ENCODE peak calls at places on chromosome 15, in four cellular contexts. One of them, this sample, is unnamed.

GRCh38 chr15:40737048-40737447 is 18.0 kb downstream of the RMDN3 start:
- DNase-seq in A549: no peak
- DNase-seq in left ventricle myocardium inferior: no peak
- DNase-seq in esophagus muscularis mucosa: no peak
- DNase-seq in this sample: no peak

GRCh38 chr15:101451192-101451799 is 38.2 kb downstream of the PCSK6 start:
- DNase-seq in A549: no peak
- DNase-seq in left ventricle myocardium inferior: peak; percentile 79
- DNase-seq in esophagus muscularis mucosa: no peak
- DNase-seq in this sample: no peak

GRCh38 chr15:38620851-38621594 is 56.4 kb upstream of the RASGRP1 start:
- DNase-seq in A549: no peak
- DNase-seq in left ventricle myocardium inferior: no peak
- DNase-seq in esophagus muscularis mucosa: no peak
- DNase-seq in this sample: no peak

GRCh38 chr15:52575072-52575471 is 6.2 kb upstream of the ARPP19 start:
- DNase-seq in A549: no peak
- DNase-seq in left ventricle myocardium inferior: no peak
- DNase-seq in esophagus muscularis mucosa: no peak
- DNase-seq in this sample: no peak

GRCh38 chr15:39145854-39146253 is 435.0 kb upstream of the THBS1 start:
- DNase-seq in A549: no peak
- DNase-seq in left ventricle myocardium inferior: no peak
- DNase-seq in esophagus muscularis mucosa: no peak
- DNase-seq in this sample: no peak

GRCh38 chr15:49423021-49423420 is at the start of gene FGF7:
- DNase-seq in A549: no peak
- DNase-seq in left ventricle myocardium inferior: no peak
- DNase-seq in esophagus muscularis mucosa: no peak
- DNase-seq in this sample: no peak

GRCh38 chr15:37824717-37825382 is 109.6 kb upstream of the TMCO5A start:
- DNase-seq in A549: peak; percentile 15
- DNase-seq in left ventricle myocardium inferior: no peak
- DNase-seq in esophagus muscularis mucosa: no peak
- DNase-seq in this sample: no peak

GRCh38 chr15:72751751-72752455 is 31.7 kb downstream of the ADPGK start:
- DNase-seq in A549: no peak
- DNase-seq in left ventricle myocardium inferior: peak; percentile 16
- DNase-seq in esophagus muscularis mucosa: peak; percentile 89
- DNase-seq in this sample: no peak

GRCh38 chr15:38868326-38869114 is 303.9 kb upstream of the RASGRP1 start:
- DNase-seq in A549: peak; percentile 88
- DNase-seq in left ventricle myocardium inferior: no peak
- DNase-seq in esophagus muscularis mucosa: no peak
- DNase-seq in this sample: no peak

GRCh38 chr15:101458158-101458895 is 31.2 kb downstream of the PCSK6 start:
- DNase-seq in A549: no peak
- DNase-seq in left ventricle myocardium inferior: no peak
- DNase-seq in esophagus muscularis mucosa: no peak
- DNase-seq in this sample: no peak

GRCh38 chr15:84940399-84940798 is 41.3 kb upstream of the PDE8A start:
- DNase-seq in A549: no peak
- DNase-seq in left ventricle myocardium inferior: no peak
- DNase-seq in esophagus muscularis mucosa: no peak
- DNase-seq in this sample: no peak

GRCh38 chr15:101452572-101452971 is 36.9 kb downstream of the PCSK6 start:
- DNase-seq in A549: no peak
- DNase-seq in left ventricle myocardium inferior: no peak
- DNase-seq in esophagus muscularis mucosa: no peak
- DNase-seq in this sample: no peak

GRCh38 chr15:36888018-36888992 is 212.0 kb downstream of the MEIS2 start:
- DNase-seq in A549: no peak
- DNase-seq in left ventricle myocardium inferior: no peak
- DNase-seq in esophagus muscularis mucosa: no peak
- DNase-seq in this sample: no peak

GRCh38 chr15:74253276-74253921 is 17.3 kb downstream of the CCDC33 start:
- DNase-seq in A549: no peak
- DNase-seq in left ventricle myocardium inferior: no peak
- DNase-seq in esophagus muscularis mucosa: no peak
- DNase-seq in this sample: no peak

GRCh38 chr15:78071378-78071777 is 6.1 kb downstream of the TBC1D2B start:
- DNase-seq in A549: no peak
- DNase-seq in left ventricle myocardium inferior: no peak
- DNase-seq in esophagus muscularis mucosa: no peak
- DNase-seq in this sample: no peak

GRCh38 chr15:78072080-78072892 is 5.2 kb downstream of the TBC1D2B start:
- DNase-seq in A549: no peak
- DNase-seq in left ventricle myocardium inferior: no peak
- DNase-seq in esophagus muscularis mucosa: no peak
- DNase-seq in this sample: no peak

GRCh38 chr15:78070049-78070698 is 7.3 kb downstream of the TBC1D2B start:
- DNase-seq in A549: no peak
- DNase-seq in left ventricle myocardium inferior: no peak
- DNase-seq in esophagus muscularis mucosa: no peak
- DNase-seq in this sample: no peak

GRCh38 chr15:78075490-78076230 is 1.9 kb downstream of the TBC1D2B start:
- DNase-seq in A549: no peak
- DNase-seq in left ventricle myocardium inferior: no peak
- DNase-seq in esophagus muscularis mucosa: no peak
- DNase-seq in this sample: no peak

DNA sequence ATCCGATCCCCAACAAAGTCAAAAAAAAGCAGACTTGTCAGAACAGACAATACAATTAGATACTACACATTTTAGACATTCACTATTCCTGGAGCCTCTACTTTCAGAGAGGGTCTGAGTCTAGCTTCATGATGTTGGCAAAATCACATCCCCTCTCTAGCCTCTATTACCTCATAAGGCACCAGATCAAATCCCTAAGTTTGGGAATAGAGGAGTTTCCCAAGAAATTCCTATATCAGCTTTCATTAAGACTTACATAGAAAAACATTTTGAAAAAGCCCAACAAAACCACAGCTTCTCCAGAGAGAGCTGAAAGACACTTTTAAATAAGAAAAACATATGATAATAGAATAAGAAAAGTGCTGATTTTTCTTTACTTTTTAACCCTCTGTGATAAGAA is 4.5 kb downstream of the TBC1D2B start:
- DNase-seq in A549: no peak
- DNase-seq in left ventricle myocardium inferior: no peak
- DNase-seq in esophagus muscularis mucosa: no peak
- DNase-seq in this sample: no peak
- H3K4me1 ChIP-seq in A549: peaks cover 43% of the 10 kb centered on the region
- H3K4me1 ChIP-seq in left ventricle myocardium inferior: peaks cover 83% of the 10 kb centered on the region
- H3K4me1 ChIP-seq in esophagus muscularis mucosa: peaks cover 91% of the 10 kb centered on the region
- H3K4me1 ChIP-seq in this sample: peaks cover 85% of the 10 kb centered on the region

GRCh38 chr15:79918278-79918677 is 21.5 kb upstream of the MTHFS start:
- DNase-seq in A549: no peak
- DNase-seq in left ventricle myocardium inferior: no peak
- DNase-seq in esophagus muscularis mucosa: no peak
- DNase-seq in this sample: no peak
- H3K9me3 ChIP-seq in A549: peaks cover 83% of the 10 kb centered on the region
- H3K9me3 ChIP-seq in left ventricle myocardium inferior: peaks cover 89% of the 10 kb centered on the region
- H3K9me3 ChIP-seq in esophagus muscularis mucosa: no peaks in the 10 kb centered on the region
- H3K9me3 ChIP-seq in this sample: peaks cover 54% of the 10 kb centered on the region

DNA sequence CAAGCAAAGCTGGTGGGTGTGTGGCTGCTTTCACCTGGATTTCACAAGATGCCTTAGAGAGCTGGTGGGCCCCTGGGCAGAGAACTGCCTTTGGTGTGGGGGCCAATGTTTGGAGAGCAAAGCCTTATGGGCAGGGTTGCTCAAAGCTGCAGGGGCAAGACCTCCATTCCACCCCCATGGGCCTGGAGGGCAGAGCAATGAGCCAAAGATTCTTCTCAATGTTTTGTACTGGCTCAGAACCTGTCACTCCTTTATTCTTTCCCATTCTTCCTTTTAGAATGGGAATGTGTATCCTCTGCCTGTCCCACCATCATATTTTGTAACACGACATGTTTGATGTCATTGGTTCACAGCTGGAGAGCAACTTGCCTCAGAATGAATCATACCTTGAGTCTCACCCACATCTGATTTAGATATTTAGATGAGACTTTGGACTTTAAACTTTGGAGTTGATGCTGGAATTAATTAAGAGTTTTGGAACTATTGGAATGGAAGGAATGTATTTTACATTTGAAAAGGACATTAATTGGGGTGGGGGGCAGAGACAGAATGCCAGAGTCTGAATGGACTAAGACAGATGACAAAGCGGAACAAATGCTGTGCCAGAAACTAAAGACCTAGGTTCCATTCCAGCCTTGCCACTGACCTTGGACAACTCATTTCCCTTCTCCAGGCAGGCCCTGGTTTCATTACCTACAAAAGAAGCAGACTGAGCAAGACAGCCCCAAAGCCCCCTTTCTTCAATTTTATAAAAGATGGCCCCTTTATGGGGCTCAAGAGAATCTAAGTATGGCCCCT is 72.9 kb downstream of the DAPK2 start:
- DNase-seq in A549: no peak
- DNase-seq in left ventricle myocardium inferior: no peak
- DNase-seq in esophagus muscularis mucosa: no peak
- DNase-seq in this sample: peak; percentile 61
- H3K4me1 ChIP-seq in A549: peaks cover 14% of the 10 kb centered on the region
- H3K4me1 ChIP-seq in left ventricle myocardium inferior: peaks cover 91% of the 10 kb centered on the region
- H3K4me1 ChIP-seq in esophagus muscularis mucosa: peaks cover 14% of the 10 kb centered on the region
- H3K4me1 ChIP-seq in this sample: peaks cover 27% of the 10 kb centered on the region

GRCh38 chr15:67622110-67622509 is 79.6 kb downstream of the MAP2K5 start:
- DNase-seq in A549: no peak
- DNase-seq in left ventricle myocardium inferior: no peak
- DNase-seq in esophagus muscularis mucosa: no peak
- DNase-seq in this sample: no peak

GRCh38 chr15:67613708-67614107 is 71.2 kb downstream of the MAP2K5 start:
- DNase-seq in A549: peak; percentile 22
- DNase-seq in left ventricle myocardium inferior: no peak
- DNase-seq in esophagus muscularis mucosa: no peak
- DNase-seq in this sample: no peak

DNA sequence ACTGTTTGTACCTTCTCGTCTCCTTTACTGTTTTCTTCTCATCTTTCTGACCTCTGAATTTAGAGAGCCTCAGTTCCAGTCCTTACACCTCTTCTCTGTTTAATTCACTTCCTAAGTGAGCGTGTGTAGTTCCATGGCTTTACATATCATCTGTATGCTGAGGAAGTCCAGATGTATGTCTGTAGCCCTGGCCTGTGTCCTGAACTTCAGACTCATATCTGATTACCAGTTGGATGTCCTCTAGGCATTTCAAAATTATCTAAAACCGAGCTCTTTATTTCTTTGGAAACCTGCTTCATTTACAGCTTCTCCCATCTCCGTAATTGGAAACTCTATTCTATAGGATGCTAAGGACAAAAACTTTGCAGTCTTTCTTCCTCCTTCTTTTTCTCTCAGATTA is 75.8 kb downstream of the MAP2K5 start:
- DNase-seq in A549: no peak
- DNase-seq in left ventricle myocardium inferior: no peak
- DNase-seq in esophagus muscularis mucosa: no peak
- DNase-seq in this sample: no peak
- H3K9me3 ChIP-seq in A549: no peaks in the 10 kb centered on the region
- H3K9me3 ChIP-seq in left ventricle myocardium inferior: no peaks in the 10 kb centered on the region
- H3K9me3 ChIP-seq in esophagus muscularis mucosa: no peaks in the 10 kb centered on the region
- H3K9me3 ChIP-seq in this sample: no peaks in the 10 kb centered on the region

GRCh38 chr15:64095431-64095794 is 369 bp upstream of the SNX1 start:
- DNase-seq in A549: no peak
- DNase-seq in left ventricle myocardium inferior: no peak
- DNase-seq in esophagus muscularis mucosa: no peak
- DNase-seq in this sample: no peak

GRCh38 chr15:64095795-64096485 is at the start of gene SNX1:
- DNase-seq in A549: peak; percentile 95
- DNase-seq in left ventricle myocardium inferior: peak; percentile 96
- DNase-seq in esophagus muscularis mucosa: peak; percentile 99
- DNase-seq in this sample: peak; percentile 97

GRCh38 chr15:64092075-64092820 is 1.4 kb downstream of the CIAO2A start:
- DNase-seq in A549: no peak
- DNase-seq in left ventricle myocardium inferior: no peak
- DNase-seq in esophagus muscularis mucosa: no peak
- DNase-seq in this sample: no peak

GRCh38 chr15:64092864-64093626 is 593 bp downstream of the CIAO2A start:
- DNase-seq in A549: peak; percentile 56
- DNase-seq in left ventricle myocardium inferior: peak; percentile 46
- DNase-seq in esophagus muscularis mucosa: no peak
- DNase-seq in this sample: no peak

DNA sequence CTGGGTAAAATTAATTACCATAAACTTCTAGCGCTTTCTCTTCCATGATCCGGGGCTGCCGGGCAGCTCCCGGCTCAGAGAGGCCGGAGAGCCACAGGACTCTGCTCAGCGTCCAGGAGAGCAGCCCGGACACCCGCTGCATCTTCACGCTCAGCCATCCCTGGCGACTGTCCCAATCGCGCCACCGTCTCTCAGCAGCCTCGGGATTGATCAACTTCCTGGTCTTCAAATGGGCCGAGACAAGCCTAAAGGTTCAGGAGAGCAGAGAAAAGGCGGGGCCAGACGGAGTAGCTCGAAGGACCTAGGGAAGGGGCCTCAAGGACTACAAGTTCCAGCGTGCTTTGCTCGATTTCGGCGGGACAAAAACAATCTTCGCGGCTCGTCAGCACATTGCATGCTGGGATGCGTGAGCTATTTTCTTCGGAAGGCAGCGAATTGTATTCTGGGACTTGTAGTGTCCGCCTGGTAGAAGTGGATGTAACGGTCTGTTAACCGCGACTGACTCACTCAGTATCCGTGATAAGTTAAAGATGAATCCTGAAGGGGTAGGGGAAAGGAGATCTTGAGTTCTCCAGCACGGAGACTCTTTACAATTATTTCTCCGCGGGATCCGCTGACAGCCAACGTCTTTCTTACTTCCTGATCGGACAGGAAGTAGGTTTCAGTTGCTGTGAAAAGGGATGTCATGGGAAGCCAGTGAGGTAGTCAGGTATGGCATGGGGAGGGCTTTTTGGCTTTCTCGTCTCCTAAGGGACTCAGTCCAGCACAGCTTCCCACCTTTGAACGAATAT is at the start of gene CIAO2A:
- DNase-seq in A549: peak; percentile 96
- DNase-seq in left ventricle myocardium inferior: peak; percentile 92
- DNase-seq in esophagus muscularis mucosa: peak; percentile 98
- DNase-seq in this sample: peak; percentile 99
- H3K4me1 ChIP-seq in A549: peaks cover 32% of the 10 kb centered on the region
- H3K4me1 ChIP-seq in left ventricle myocardium inferior: peaks cover 95% of the 10 kb centered on the region
- H3K4me1 ChIP-seq in esophagus muscularis mucosa: peaks cover 68% of the 10 kb centered on the region
- H3K4me1 ChIP-seq in this sample: peaks cover 57% of the 10 kb centered on the region

GRCh38 chr15:25243800-25244097 is 195.1 kb downstream of the UBE3A start:
- DNase-seq in A549: no peak
- DNase-seq in left ventricle myocardium inferior: peak; percentile 4
- DNase-seq in esophagus muscularis mucosa: no peak
- DNase-seq in this sample: no peak
- H3K9me3 ChIP-seq in A549: no peaks in the 10 kb centered on the region
- H3K9me3 ChIP-seq in left ventricle myocardium inferior: peaks cover 52% of the 10 kb centered on the region
- H3K9me3 ChIP-seq in esophagus muscularis mucosa: no peaks in the 10 kb centered on the region
- H3K9me3 ChIP-seq in this sample: no peaks in the 10 kb centered on the region

GRCh38 chr15:57387644-57388076 is 11.4 kb downstream of the CGNL1 start:
- DNase-seq in A549: no peak
- DNase-seq in left ventricle myocardium inferior: no peak
- DNase-seq in esophagus muscularis mucosa: no peak
- DNase-seq in this sample: no peak
- H3K4me1 ChIP-seq in A549: peaks cover 16% of the 10 kb centered on the region
- H3K4me1 ChIP-seq in left ventricle myocardium inferior: peaks cover 37% of the 10 kb centered on the region
- H3K4me1 ChIP-seq in esophagus muscularis mucosa: peaks cover 53% of the 10 kb centered on the region
- H3K4me1 ChIP-seq in this sample: peaks cover 24% of the 10 kb centered on the region

This sample was measured in vagina.